ENCODE peak calls at places on chromosomes 3 and 15, in eight cellular contexts. V is uterus, X is body of pancreas, W is adrenal gland, H is Peyer's patch, R is K562, M is stomach, I is heart left ventricle. G is an unnamed sample.

GRCh38 chr3:14508966-14509795 is 31.0 kb downstream of the GRIP2 start:
- DNase-seq in V (peak; percentile 73), X (peak; percentile 67), W (peak; percentile 80), H (peak; percentile 88), R (peak; percentile 96), M (peak; percentile 76), I (peak; percentile 74), G (peak; percentile 72)

GRCh38 chr15:67917636-67918035 is 77.8 kb upstream of the RNU6-1 start:
- DNase-seq in V (no peak), X (no peak), W (no peak), H (no peak), R (no peak), M (no peak), I (no peak), G (no peak)

GRCh38 chr3:123584284-123584987 is 417 bp downstream of the HACD2 start:
- DNase-seq in V (peak; percentile 52), X (peak; percentile 66), W (peak; percentile 63), H (peak; percentile 67), R (peak; percentile 62), M (peak; percentile 67), I (peak; percentile 59), G (peak; percentile 13)

GRCh38 chr15:70234256-70234965 is 136.7 kb upstream of the TLE3 start:
- DNase-seq in V (no peak), X (no peak), W (no peak), H (no peak), R (no peak), M (no peak), I (no peak), G (no peak)

GRCh38 chr3:154690413-154690812 is 260.4 kb upstream of the GPR149 start:
- DNase-seq in V (no peak), X (no peak), W (no peak), H (no peak), R (no peak), M (no peak), I (no peak), G (no peak)

GRCh38 chr3:133130168-133130567 is 92.0 kb downstream of the TMEM108 start:
- DNase-seq in V (no peak), X (no peak), W (peak; percentile 47), H (no peak), R (no peak), M (no peak), I (no peak), G (no peak)

GRCh38 chr3:21645121-21645897 is 105.7 kb downstream of the ZNF385D start:
- DNase-seq in V (peak; percentile 21), X (peak; percentile 45), W (peak; percentile 19), H (no peak), R (no peak), M (peak; percentile 42), I (peak; percentile 74), G (no peak)

GRCh38 chr15:41648770-41649169 is 11.4 kb upstream of the MGA start:
- DNase-seq in V (no peak), X (no peak), W (no peak), H (no peak), R (no peak), M (no peak), I (no peak), G (peak; percentile 18)

GRCh38 chr3:66336358-66336766 is 115.6 kb downstream of the SLC25A26 start:
- DNase-seq in V (no peak), X (no peak), W (no peak), H (no peak), R (no peak), M (no peak), I (no peak), G (no peak)

GRCh38 chr3:24963762-24964625 is 464.1 kb upstream of the RARB start:
- DNase-seq in V (no peak), X (no peak), W (no peak), H (no peak), R (no peak), M (no peak), I (no peak), G (no peak)

GRCh38 chr15:50234764-50235163 is 30.8 kb downstream of the HDC start:
- DNase-seq in V (no peak), X (no peak), W (no peak), H (no peak), R (no peak), M (no peak), I (no peak), G (no peak)

DNA sequence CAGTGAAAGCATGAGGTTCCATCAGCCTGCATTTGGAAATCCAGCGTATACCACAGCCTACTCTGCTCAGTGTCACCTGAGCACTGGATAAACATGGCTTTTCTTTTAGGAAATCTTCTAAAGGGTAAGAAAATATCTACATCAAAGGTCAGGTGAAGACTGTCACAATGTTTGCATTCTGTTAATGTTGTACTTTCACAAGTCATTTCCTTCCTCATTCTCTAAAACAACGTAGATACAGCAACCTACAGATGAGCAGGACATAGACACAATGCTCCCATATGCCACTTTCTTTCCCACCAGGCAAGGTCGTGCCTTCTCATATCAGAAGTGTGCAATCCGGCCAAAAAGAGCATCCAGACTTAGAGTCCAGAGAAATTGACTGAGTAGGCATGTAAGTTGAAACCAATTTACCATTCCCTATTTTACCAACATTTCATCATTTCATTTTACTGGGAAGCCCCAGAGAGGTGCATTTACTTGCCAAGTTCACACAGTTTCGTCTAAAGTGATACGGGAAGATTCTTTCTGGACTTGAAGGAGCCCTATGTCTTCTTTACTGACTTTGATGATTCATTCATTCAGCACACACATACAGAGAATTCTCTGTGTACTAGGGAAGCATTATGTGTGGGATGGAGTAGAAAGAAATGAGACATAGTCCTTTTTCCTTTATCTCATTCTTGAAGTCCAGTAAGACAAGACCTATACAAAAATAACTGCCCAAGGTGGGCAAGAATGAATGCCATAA is 30.6 kb upstream of the LPP start:
- DNase-seq in V (no peak), X (no peak), W (no peak), H (no peak), R (no peak), M (no peak), I (no peak), G (no peak)
- TF ChIP-seq POLR2A in V (no peak), X (no peak), W (no peak), H (no peak), R (no peak), M (no peak), I (no peak), G (no peak)

GRCh38 chr15:101240364-101240763 is 11.5 kb downstream of the CHSY1 start:
- DNase-seq in V (no peak), X (no peak), W (no peak), H (no peak), R (no peak), M (no peak), I (no peak), G (no peak)

GRCh38 chr15:101242999-101243336 is 8.9 kb downstream of the CHSY1 start:
- DNase-seq in V (no peak), X (no peak), W (no peak), H (no peak), R (no peak), M (no peak), I (no peak), G (no peak)

GRCh38 chr15:101244039-101244781 is 7.6 kb downstream of the CHSY1 start:
- DNase-seq in V (no peak), X (no peak), W (no peak), H (no peak), R (no peak), M (no peak), I (no peak), G (no peak)

GRCh38 chr15:101243420-101243819 is 8.4 kb downstream of the CHSY1 start:
- DNase-seq in V (no peak), X (no peak), W (no peak), H (no peak), R (no peak), M (no peak), I (no peak), G (no peak)

GRCh38 chr15:101242160-101242998 is 9.5 kb downstream of the CHSY1 start:
- DNase-seq in V (no peak), X (no peak), W (no peak), H (peak; percentile 80), R (no peak), M (no peak), I (no peak), G (no peak)
- TF ChIP-seq POLR2A in V (no peak), X (no peak), W (no peak), H (no peak), R (no peak), M (no peak), I (no peak), G (no peak)

GRCh38 chr15:89575146-89575655 is at the start of gene TICRR:
- DNase-seq in V (peak; percentile 97), X (peak; percentile 97), W (peak; percentile 98), H (peak; percentile 98), R (peak; percentile 95), M (peak; percentile 96), I (peak; percentile 95), G (peak; percentile 78)
- TF ChIP-seq POLR2A in V (no peak), X (no peak), W (no peak), H (no peak), R (peak; percentile 87), M (no peak), I (no peak), G (peak; percentile 75)

GRCh38 chr15:89749059-89749458 is 2.0 kb downstream of the MESP1 start:
- DNase-seq in V (no peak), X (no peak), W (no peak), H (no peak), R (no peak), M (no peak), I (no peak), G (no peak)

GRCh38 chr15:89749526-89749925 is 1.5 kb downstream of the MESP1 start:
- DNase-seq in V (no peak), X (no peak), W (no peak), H (no peak), R (no peak), M (no peak), I (no peak), G (no peak)

GRCh38 chr15:89751748-89752147 is 699 bp upstream of the MESP1 start:
- DNase-seq in V (no peak), X (peak; percentile 91), W (no peak), H (no peak), R (no peak), M (peak; percentile 86), I (no peak), G (no peak)

GRCh38 chr15:89749951-89750559 is 994 bp downstream of the MESP1 start:
- DNase-seq in V (no peak), X (peak; percentile 41), W (peak; percentile 38), H (no peak), R (no peak), M (peak; percentile 33), I (peak; percentile 39), G (no peak)

DNA sequence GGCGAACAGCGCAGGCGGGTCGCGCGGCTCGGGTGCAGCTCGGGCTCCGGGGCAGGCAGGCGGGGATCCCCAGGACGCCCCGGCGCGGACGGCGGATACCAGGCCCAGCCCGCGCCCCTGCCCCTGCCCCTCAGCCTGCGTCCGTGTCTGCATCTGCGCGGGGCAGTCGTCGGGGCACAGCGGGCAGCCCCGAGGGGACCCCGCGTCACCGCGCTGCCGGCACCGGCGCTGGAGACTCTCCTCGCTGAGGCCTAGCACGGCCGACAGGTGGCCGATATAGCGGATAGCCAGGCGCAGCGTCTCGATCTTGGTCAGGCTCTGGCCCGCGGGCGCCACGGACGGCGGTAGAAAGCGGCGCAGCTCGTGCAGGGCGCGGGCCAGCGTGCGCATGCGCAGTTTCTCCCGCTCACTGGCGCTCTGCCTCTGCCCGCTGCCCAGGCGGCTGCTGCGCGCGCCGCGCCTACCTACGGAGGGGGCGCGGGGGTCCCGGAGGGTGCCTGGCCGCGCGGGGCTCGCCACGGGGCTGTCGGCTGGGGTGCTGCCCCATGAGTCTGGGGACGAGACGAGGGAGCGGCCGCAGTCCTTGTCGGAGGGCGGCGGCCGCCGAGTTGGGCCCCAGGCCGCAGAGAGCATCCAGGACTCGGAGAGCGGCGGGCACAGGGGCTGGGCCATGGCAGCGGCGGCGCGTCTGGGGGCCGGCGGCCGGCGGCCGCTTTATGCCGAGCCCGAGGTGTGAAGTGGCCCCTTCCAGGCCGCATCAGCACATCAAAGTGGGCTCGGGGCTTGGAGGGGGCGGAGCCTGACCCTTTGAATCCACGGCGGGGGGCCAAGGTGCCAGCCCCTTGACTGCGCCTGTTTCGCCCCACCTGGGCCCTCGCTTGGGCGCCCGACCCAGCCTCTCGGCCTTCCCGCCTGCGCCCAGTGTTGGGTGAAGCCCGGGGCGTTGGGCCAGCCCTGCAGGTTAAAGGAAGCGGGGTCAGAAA is at the start of gene MESP1:
- DNase-seq in V (peak; percentile 90), X (peak; percentile 94), W (peak; percentile 93), H (peak; percentile 97), R (peak; percentile 95), M (peak; percentile 95), I (peak; percentile 95), G (peak; percentile 87)
- TF ChIP-seq POLR2A in V (peak; percentile 61), X (peak; percentile 81), W (peak; percentile 78), H (peak; percentile 84), R (no peak), M (no peak), I (peak; percentile 52), G (peak; percentile 75)

G was measured in H54.